ENCODE peak calls at places on chromosomes 12 and 14, in seven cellular contexts. Z, N, H, T, O, M and P are unnamed samples.

GRCh38 chr12:23760495-23760894 is 189.0 kb downstream of the SOX5 start:
- DNase-seq in Z (no peak), N (no peak), H (no peak), T (no peak), O (peak), M (peak), P (no peak)

GRCh38 chr14:96722751-96723150 is 74.4 kb upstream of the VRK1 start:
- DNase-seq in Z (no peak), N (no peak), H (no peak), T (no peak), O (no peak), M (peak), P (no peak)

GRCh38 chr12:49705479-49706267 is 1.5 kb downstream of the FMNL3 start:
- DNase-seq in Z (no peak), N (no peak), H (peak), T (no peak), O (peak), M (peak), P (no peak)

GRCh38 chr12:76186507-76186906 is 102.0 kb upstream of the NAP1L1 start:
- DNase-seq in Z (no peak), N (no peak), H (no peak), T (no peak), O (peak), M (no peak), P (no peak)

GRCh38 chr14:103198429-103199140 is 75.3 kb downstream of the TNFAIP2 start:
- DNase-seq in Z (peak), N (no peak), H (no peak), T (no peak), O (peak), M (no peak), P (peak)

GRCh38 chr14:22449612-22449930 is 139.5 kb downstream of the DAD1 start:
- DNase-seq in Z (no peak), N (no peak), H (no peak), T (no peak), O (no peak), M (no peak), P (no peak)

GRCh38 chr12:64584173-64584555 is 26.1 kb upstream of the RASSF3 start:
- DNase-seq in Z (no peak), N (no peak), H (no peak), T (no peak), O (no peak), M (no peak), P (no peak)

GRCh38 chr14:87566986-87567385 is 426.0 kb downstream of the GALC start:
- DNase-seq in Z (no peak), N (no peak), H (no peak), T (no peak), O (peak), M (peak), P (no peak)

GRCh38 chr12:67827820-67828383 is 161.3 kb upstream of the IFNG-AS1 start:
- DNase-seq in Z (peak), N (no peak), H (no peak), T (peak), O (peak), M (no peak), P (peak)

GRCh38 chr14:72616294-72616693 is 277.6 kb downstream of the DPF3 start:
- DNase-seq in Z (peak), N (no peak), H (no peak), T (no peak), O (no peak), M (no peak), P (no peak)

GRCh38 chr12:19153396-19153795 is 23.9 kb downstream of the PLEKHA5 start:
- DNase-seq in Z (no peak), N (no peak), H (no peak), T (no peak), O (no peak), M (no peak), P (no peak)

GRCh38 chr12:94889512-94890210 is 113.8 kb downstream of the NDUFA12 start:
- DNase-seq in Z (no peak), N (no peak), H (no peak), T (no peak), O (no peak), M (no peak), P (no peak)

DNA sequence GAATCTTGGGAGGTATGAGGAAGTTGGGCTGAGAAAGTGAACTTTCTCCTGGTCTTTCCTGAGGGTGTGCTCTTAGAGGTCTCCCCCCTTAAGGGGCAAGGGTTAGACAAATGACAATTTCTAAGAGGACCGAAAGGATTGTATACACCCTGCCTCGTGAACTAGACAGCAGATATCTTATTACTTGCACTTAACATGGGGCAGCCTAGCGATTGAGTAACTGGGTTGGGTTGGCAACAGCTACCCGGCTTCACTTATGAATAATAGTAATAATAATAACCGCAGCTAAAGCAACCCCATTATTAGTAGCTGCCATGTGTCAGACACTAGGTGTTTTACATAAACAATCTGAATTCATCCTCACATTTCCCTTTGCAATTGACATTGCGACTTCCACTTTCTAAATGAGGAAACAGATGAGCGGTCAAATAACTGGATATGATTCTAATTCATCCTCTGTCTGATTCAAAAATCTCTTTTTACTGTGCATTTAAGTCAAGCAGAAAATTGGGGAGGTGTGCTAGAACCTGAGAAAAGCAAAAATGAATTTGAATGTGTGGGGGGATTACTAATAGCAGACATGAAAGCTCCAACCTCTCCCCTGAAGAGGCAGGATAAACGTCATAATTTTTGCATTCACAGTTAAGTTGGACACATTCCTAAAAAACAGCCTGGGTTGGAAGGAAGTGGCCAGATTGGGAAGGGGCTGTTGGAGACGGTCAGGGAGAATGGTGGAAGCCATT is 12.9 kb downstream of the EMP1 start:
- DNase-seq in Z (no peak), N (no peak), H (no peak), T (no peak), O (no peak), M (no peak), P (no peak)
- H3K27ac ChIP-seq in Z (no peak), N (no peak), H (no peak), T (no peak), O (peak), M (no peak), P (peak)

DNA sequence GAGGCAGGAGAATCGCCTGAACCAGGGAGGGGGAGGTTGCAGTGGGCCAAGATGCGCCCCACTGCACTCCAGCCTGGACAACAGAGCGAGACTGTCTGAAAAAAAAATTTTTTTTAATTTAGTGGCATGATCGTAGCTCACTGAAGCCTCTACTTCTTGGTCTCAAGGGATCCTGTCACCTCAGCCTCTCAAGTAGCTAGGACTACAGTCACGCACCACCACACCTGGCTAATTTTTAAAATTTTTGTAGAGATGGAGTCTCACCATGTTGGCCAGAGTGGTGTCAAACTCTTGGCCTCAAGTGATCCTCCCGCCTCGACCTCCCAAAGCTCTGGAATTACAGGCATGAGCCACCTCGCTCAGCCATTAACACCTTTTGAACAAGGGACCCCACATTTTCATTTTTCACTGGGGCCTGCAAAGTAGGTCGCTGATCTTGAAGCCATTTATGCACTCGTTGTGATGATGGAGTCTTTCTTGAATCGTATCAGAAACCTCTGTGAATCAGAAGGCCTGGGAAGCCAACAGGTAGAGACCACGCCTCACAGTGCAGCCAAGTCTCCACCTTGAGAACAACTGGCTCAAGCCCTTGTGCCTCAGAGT is 5.9 kb downstream of the HCAR1 start:
- DNase-seq in Z (no peak), N (no peak), H (no peak), T (no peak), O (no peak), M (no peak), P (no peak)
- H3K27ac ChIP-seq in Z (no peak), N (no peak), H (no peak), T (no peak), O (no peak), M (no peak), P (peak)

GRCh38 chr14:64919618-64920017 is 5.4 kb downstream of the CHURC1 start:
- DNase-seq in Z (no peak), N (no peak), H (peak), T (no peak), O (no peak), M (no peak), P (no peak)

GRCh38 chr14:64920465-64920864 is 6.2 kb downstream of the CHURC1 start:
- DNase-seq in Z (no peak), N (no peak), H (no peak), T (no peak), O (no peak), M (no peak), P (no peak)

GRCh38 chr14:64915797-64916196 is 1.5 kb downstream of the CHURC1 start:
- DNase-seq in Z (no peak), N (no peak), H (no peak), T (no peak), O (no peak), M (no peak), P (no peak)

GRCh38 chr14:64918216-64918615 is 4.0 kb downstream of the CHURC1 start:
- DNase-seq in Z (no peak), N (no peak), H (no peak), T (no peak), O (peak), M (no peak), P (no peak)

GRCh38 chr14:64919215-64919614 is 5.0 kb downstream of the CHURC1 start:
- DNase-seq in Z (no peak), N (no peak), H (no peak), T (no peak), O (no peak), M (no peak), P (no peak)
- H3K27ac ChIP-seq in Z (no peak), N (no peak), H (no peak), T (no peak), O (no peak), M (no peak), P (no peak)

GRCh38 chr12:123057505-123058265 is 77.2 kb downstream of the ARL6IP4 start:
- DNase-seq in Z (no peak), N (no peak), H (peak), T (no peak), O (no peak), M (no peak), P (no peak)

GRCh38 chr12:123056709-123057108 is 76.2 kb downstream of the ARL6IP4 start:
- DNase-seq in Z (no peak), N (no peak), H (no peak), T (no peak), O (no peak), M (no peak), P (no peak)

GRCh38 chr12:123056053-123056452 is 75.6 kb downstream of the ARL6IP4 start:
- DNase-seq in Z (no peak), N (no peak), H (no peak), T (peak), O (no peak), M (no peak), P (no peak)

GRCh38 chr12:123055281-123055766 is 74.8 kb downstream of the ARL6IP4 start:
- DNase-seq in Z (no peak), N (peak), H (no peak), T (no peak), O (no peak), M (no peak), P (no peak)

DNA sequence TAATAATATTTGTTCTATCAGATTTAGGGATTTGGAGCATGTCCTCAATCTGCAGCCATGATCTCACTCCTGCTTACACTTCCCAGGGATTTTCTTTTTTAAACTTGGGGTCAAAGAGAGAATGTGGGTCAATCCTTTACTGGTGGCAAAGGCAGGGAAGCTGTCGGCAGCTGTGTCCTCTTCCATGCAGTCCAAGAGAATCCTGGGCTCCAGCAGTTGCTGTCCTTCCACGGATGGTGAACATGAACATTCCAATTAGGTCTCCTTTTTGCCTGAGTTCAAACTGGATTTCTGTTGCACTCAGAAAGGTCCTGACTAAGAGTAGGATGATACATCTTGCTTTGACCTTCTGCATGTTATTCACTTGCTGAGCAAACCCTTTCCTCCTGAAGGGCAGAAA is 73.9 kb downstream of the ARL6IP4 start:
- DNase-seq in Z (no peak), N (no peak), H (no peak), T (no peak), O (no peak), M (no peak), P (no peak)
- H3K27ac ChIP-seq in Z (no peak), N (no peak), H (peak), T (no peak), O (no peak), M (no peak), P (no peak)

GRCh38 chr12:111446631-111447570 is 41.2 kb downstream of the SH2B3 start:
- DNase-seq in Z (no peak), N (peak), H (peak), T (no peak), O (no peak), M (no peak), P (no peak)
- H3K27ac ChIP-seq in Z (peak), N (peak), H (no peak), T (no peak), O (no peak), M (peak), P (no peak)

DNA sequence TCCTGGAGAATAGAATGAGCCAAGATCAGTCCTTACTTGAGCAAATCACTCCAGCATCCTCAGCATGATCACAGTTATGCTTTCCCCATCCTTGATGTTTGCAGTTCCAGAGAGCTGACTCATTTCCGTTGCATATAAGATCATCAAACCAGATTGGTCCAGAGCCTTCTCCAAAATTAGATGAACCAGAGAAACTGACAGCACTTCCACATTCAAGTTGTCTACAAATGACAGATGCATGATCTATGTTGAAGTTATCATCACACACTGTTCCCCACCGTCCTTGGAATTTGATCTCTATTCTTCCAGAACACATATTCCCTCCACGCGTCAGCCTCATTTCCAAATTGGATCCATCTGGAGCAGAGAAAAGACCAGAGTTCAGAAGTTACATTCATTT is 4.7 kb downstream of the CD163 start:
- DNase-seq in Z (no peak), N (no peak), H (no peak), T (no peak), O (peak), M (no peak), P (no peak)
- H3K27ac ChIP-seq in Z (no peak), N (peak), H (no peak), T (no peak), O (no peak), M (no peak), P (no peak)

GRCh38 chr12:109296431-109296830 is 12.7 kb downstream of the FOXN4 start:
- DNase-seq in Z (no peak), N (no peak), H (no peak), T (no peak), O (no peak), M (no peak), P (no peak)
- H3K27ac ChIP-seq in Z (no peak), N (no peak), H (no peak), T (no peak), O (no peak), M (no peak), P (no peak)

GRCh38 chr14:99515301-99516155 is 34.3 kb downstream of the CCNK start:
- DNase-seq in Z (no peak), N (peak), H (no peak), T (no peak), O (no peak), M (no peak), P (no peak)

GRCh38 chr14:99513946-99514551 is 32.8 kb downstream of the CCNK start:
- DNase-seq in Z (no peak), N (peak), H (no peak), T (no peak), O (no peak), M (no peak), P (no peak)

GRCh38 chr14:99516156-99517045 is 35.2 kb downstream of the CCNK start:
- DNase-seq in Z (no peak), N (peak), H (no peak), T (no peak), O (no peak), M (no peak), P (no peak)

GRCh38 chr14:99513183-99513694 is 32.0 kb downstream of the CCNK start:
- DNase-seq in Z (no peak), N (peak), H (no peak), T (no peak), O (no peak), M (no peak), P (no peak)

DNA sequence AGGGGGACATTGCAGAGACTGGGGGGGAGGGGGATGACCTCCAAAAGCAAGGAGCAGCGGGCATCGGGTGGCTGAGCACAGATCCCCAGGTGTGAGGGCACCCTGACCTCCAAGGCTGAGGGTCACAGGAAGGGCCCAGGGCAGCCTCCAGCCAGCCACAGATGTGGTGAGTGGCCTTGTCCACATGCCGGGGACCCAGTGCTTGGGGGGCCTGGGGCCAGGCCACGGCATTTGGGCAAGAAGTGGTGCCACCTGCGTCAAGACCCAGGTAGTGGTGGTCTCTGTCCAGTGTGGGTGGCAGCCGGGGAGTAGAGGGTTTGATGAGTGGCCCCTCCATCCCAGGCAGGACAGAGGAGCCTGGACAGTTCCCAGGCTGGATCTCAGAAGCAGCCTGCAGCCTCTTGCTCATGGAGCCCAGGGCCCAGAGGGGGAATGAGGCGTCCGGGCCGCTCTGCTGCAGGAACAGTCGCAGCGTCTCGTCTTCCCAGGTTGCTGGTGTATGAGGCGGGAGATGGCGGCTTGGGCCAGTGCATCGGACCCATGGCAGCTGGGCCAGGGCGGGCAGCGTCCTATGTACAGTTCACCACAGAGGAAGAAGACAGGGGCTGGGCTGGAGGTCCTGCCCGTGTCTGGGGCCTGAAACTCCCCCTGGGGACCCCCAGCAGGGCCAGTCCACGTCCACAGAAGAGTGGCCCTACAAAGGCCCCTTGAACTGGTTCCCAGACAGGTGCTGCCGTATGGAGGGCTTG is 33.5 kb downstream of the CCNK start:
- DNase-seq in Z (no peak), N (peak), H (no peak), T (no peak), O (no peak), M (no peak), P (no peak)
- H3K27ac ChIP-seq in Z (no peak), N (no peak), H (no peak), T (no peak), O (no peak), M (no peak), P (no peak)